ENCODE peak calls at places on chromosome 16, in ten cellular contexts. One of them, this sample, is unnamed.

GRCh38 chr16:77782694-77783093 is 5.7 kb upstream of the VAT1L start:
- DNase-seq in AG04450: no peak
- DNase-seq in gastrocnemius medialis: no peak
- DNase-seq in RWPE1: no peak
- DNase-seq in stomach: no peak
- DNase-seq in IMR-90: peak; percentile 46
- DNase-seq in A549: no peak
- DNase-seq in effector memory CD4-positive, alpha-beta T cell: no peak
- DNase-seq in heart left ventricle: no peak
- DNase-seq in pancreas: no peak
- DNase-seq in this sample: peak; percentile 32

GRCh38 chr16:23702951-23703350 is 10.1 kb downstream of the ERN2 start:
- DNase-seq in AG04450: no peak
- DNase-seq in gastrocnemius medialis: no peak
- DNase-seq in RWPE1: no peak
- DNase-seq in stomach: no peak
- DNase-seq in IMR-90: no peak
- DNase-seq in A549: no peak
- DNase-seq in effector memory CD4-positive, alpha-beta T cell: no peak
- DNase-seq in heart left ventricle: no peak
- DNase-seq in pancreas: no peak
- DNase-seq in this sample: no peak

GRCh38 chr16:27232061-27232841 is 28.9 kb downstream of the KDM8 start:
- DNase-seq in AG04450: no peak
- DNase-seq in gastrocnemius medialis: no peak
- DNase-seq in RWPE1: no peak
- DNase-seq in stomach: no peak
- DNase-seq in IMR-90: no peak
- DNase-seq in A549: no peak
- DNase-seq in effector memory CD4-positive, alpha-beta T cell: no peak
- DNase-seq in heart left ventricle: peak; percentile 28
- DNase-seq in pancreas: no peak
- DNase-seq in this sample: no peak

GRCh38 chr16:79370736-79371135 is 229.8 kb downstream of the MAF start:
- DNase-seq in AG04450: no peak
- DNase-seq in gastrocnemius medialis: no peak
- DNase-seq in RWPE1: no peak
- DNase-seq in stomach: no peak
- DNase-seq in IMR-90: no peak
- DNase-seq in A549: no peak
- DNase-seq in effector memory CD4-positive, alpha-beta T cell: peak; percentile 7
- DNase-seq in heart left ventricle: no peak
- DNase-seq in pancreas: no peak
- DNase-seq in this sample: no peak

GRCh38 chr16:19843371-19843770 is 41.3 kb downstream of the GPRC5B start:
- DNase-seq in AG04450: no peak
- DNase-seq in gastrocnemius medialis: no peak
- DNase-seq in RWPE1: no peak
- DNase-seq in stomach: no peak
- DNase-seq in IMR-90: peak; percentile 57
- DNase-seq in A549: no peak
- DNase-seq in effector memory CD4-positive, alpha-beta T cell: no peak
- DNase-seq in heart left ventricle: no peak
- DNase-seq in pancreas: no peak
- DNase-seq in this sample: peak; percentile 18

GRCh38 chr16:55622930-55623561 is 32.7 kb upstream of the SLC6A2 start:
- DNase-seq in AG04450: no peak
- DNase-seq in gastrocnemius medialis: no peak
- DNase-seq in RWPE1: peak; percentile 31
- DNase-seq in stomach: no peak
- DNase-seq in IMR-90: no peak
- DNase-seq in A549: peak; percentile 25
- DNase-seq in effector memory CD4-positive, alpha-beta T cell: no peak
- DNase-seq in heart left ventricle: no peak
- DNase-seq in pancreas: no peak
- DNase-seq in this sample: no peak

GRCh38 chr16:54285414-54286066 is 1.0 kb downstream of the IRX3 start:
- DNase-seq in AG04450: no peak
- DNase-seq in gastrocnemius medialis: no peak
- DNase-seq in RWPE1: peak; percentile 49
- DNase-seq in stomach: peak; percentile 56
- DNase-seq in IMR-90: no peak
- DNase-seq in A549: no peak
- DNase-seq in effector memory CD4-positive, alpha-beta T cell: no peak
- DNase-seq in heart left ventricle: peak; percentile 54
- DNase-seq in pancreas: no peak
- DNase-seq in this sample: peak; percentile 75

GRCh38 chr16:2966043-2966802 is 2.1 kb downstream of the KREMEN2 start:
- DNase-seq in AG04450: no peak
- DNase-seq in gastrocnemius medialis: no peak
- DNase-seq in RWPE1: no peak
- DNase-seq in stomach: no peak
- DNase-seq in IMR-90: no peak
- DNase-seq in A549: no peak
- DNase-seq in effector memory CD4-positive, alpha-beta T cell: no peak
- DNase-seq in heart left ventricle: no peak
- DNase-seq in pancreas: peak; percentile 3
- DNase-seq in this sample: no peak

DNA sequence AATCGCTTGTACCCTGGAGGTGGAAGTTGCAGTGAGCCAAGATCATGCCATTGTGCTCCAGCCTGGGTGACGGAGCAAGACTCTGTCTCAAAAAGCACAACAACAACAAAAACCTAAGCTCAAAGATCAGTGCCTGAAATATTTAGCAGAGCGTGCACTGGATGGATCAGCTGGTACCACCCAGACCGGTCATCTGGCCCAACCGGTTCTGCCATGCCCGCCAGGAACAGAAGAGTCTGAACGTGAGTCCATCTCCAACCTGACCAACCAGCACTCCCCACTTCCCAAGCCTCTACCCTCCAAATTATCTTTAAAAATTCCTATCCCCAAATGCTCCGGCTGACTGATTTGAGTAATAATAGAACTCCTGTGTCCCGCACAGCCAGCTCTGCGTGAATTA is 1.5 kb upstream of the UQCC4 start:
- DNase-seq in AG04450: no peak
- DNase-seq in gastrocnemius medialis: no peak
- DNase-seq in RWPE1: no peak
- DNase-seq in stomach: no peak
- DNase-seq in IMR-90: no peak
- DNase-seq in A549: no peak
- DNase-seq in effector memory CD4-positive, alpha-beta T cell: no peak
- DNase-seq in heart left ventricle: no peak
- DNase-seq in pancreas: no peak
- DNase-seq in this sample: no peak
- H3K27ac ChIP-seq in AG04450: no peak overlapping the region
- H3K27ac ChIP-seq in gastrocnemius medialis: peak overlapping the region; percentile 99
- H3K27ac ChIP-seq in RWPE1: peak overlapping the region; percentile 89
- H3K27ac ChIP-seq in stomach: peak overlapping the region; percentile 98
- H3K27ac ChIP-seq in IMR-90: no peak overlapping the region
- H3K27ac ChIP-seq in A549: peak overlapping the region; percentile 88
- H3K27ac ChIP-seq in effector memory CD4-positive, alpha-beta T cell: peak overlapping the region; percentile 80
- H3K27ac ChIP-seq in heart left ventricle: peak overlapping the region; percentile 96
- H3K27ac ChIP-seq in pancreas: no peak overlapping the region
- H3K27ac ChIP-seq in this sample: peak overlapping the region; percentile 90

GRCh38 chr16:85327731-85328664 is 215.7 kb upstream of the CIBAR2 start:
- DNase-seq in AG04450: no peak
- DNase-seq in gastrocnemius medialis: no peak
- DNase-seq in RWPE1: no peak
- DNase-seq in stomach: no peak
- DNase-seq in IMR-90: no peak
- DNase-seq in A549: no peak
- DNase-seq in effector memory CD4-positive, alpha-beta T cell: no peak
- DNase-seq in heart left ventricle: peak; percentile 54
- DNase-seq in pancreas: no peak
- DNase-seq in this sample: no peak

GRCh38 chr16:85329999-85330693 is 217.9 kb upstream of the CIBAR2 start:
- DNase-seq in AG04450: no peak
- DNase-seq in gastrocnemius medialis: no peak
- DNase-seq in RWPE1: no peak
- DNase-seq in stomach: no peak
- DNase-seq in IMR-90: no peak
- DNase-seq in A549: no peak
- DNase-seq in effector memory CD4-positive, alpha-beta T cell: no peak
- DNase-seq in heart left ventricle: no peak
- DNase-seq in pancreas: no peak
- DNase-seq in this sample: no peak

GRCh38 chr16:85326794-85327181 is 214.5 kb upstream of the CIBAR2 start:
- DNase-seq in AG04450: no peak
- DNase-seq in gastrocnemius medialis: no peak
- DNase-seq in RWPE1: no peak
- DNase-seq in stomach: no peak
- DNase-seq in IMR-90: no peak
- DNase-seq in A549: no peak
- DNase-seq in effector memory CD4-positive, alpha-beta T cell: no peak
- DNase-seq in heart left ventricle: no peak
- DNase-seq in pancreas: no peak
- DNase-seq in this sample: no peak

GRCh38 chr16:85329059-85329812 is 217.0 kb upstream of the CIBAR2 start:
- DNase-seq in AG04450: no peak
- DNase-seq in gastrocnemius medialis: no peak
- DNase-seq in RWPE1: peak; percentile 23
- DNase-seq in stomach: peak; percentile 56
- DNase-seq in IMR-90: peak; percentile 41
- DNase-seq in A549: no peak
- DNase-seq in effector memory CD4-positive, alpha-beta T cell: no peak
- DNase-seq in heart left ventricle: no peak
- DNase-seq in pancreas: no peak
- DNase-seq in this sample: peak; percentile 44

DNA sequence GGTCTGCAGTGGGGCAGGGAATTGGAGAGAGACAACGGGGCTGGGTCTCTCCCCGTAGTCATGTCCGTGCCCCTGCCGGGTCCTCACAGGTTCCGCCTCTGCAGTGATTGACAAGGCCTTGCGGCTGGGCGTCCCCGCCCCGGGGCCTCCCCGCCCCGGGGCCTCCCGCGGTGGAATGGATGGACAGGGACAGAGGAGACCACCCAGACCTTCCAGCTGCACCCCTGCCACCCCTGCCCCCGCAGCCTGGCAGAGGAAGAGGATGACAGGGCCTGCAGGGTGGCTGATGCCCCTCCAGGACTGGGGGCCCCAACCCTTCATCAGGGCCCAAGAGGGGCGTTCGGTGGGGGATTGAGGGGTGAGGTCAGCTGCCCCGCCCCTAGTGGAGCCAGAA is 216.4 kb upstream of the CIBAR2 start:
- DNase-seq in AG04450: no peak
- DNase-seq in gastrocnemius medialis: no peak
- DNase-seq in RWPE1: no peak
- DNase-seq in stomach: no peak
- DNase-seq in IMR-90: no peak
- DNase-seq in A549: no peak
- DNase-seq in effector memory CD4-positive, alpha-beta T cell: no peak
- DNase-seq in heart left ventricle: no peak
- DNase-seq in pancreas: no peak
- DNase-seq in this sample: no peak
- H3K27ac ChIP-seq in AG04450: no peak overlapping the region
- H3K27ac ChIP-seq in gastrocnemius medialis: no peak overlapping the region
- H3K27ac ChIP-seq in RWPE1: no peak overlapping the region
- H3K27ac ChIP-seq in stomach: no peak overlapping the region
- H3K27ac ChIP-seq in IMR-90: no peak overlapping the region
- H3K27ac ChIP-seq in A549: no peak overlapping the region
- H3K27ac ChIP-seq in effector memory CD4-positive, alpha-beta T cell: no peak overlapping the region
- H3K27ac ChIP-seq in heart left ventricle: no peak overlapping the region
- H3K27ac ChIP-seq in pancreas: no peak overlapping the region
- H3K27ac ChIP-seq in this sample: no peak overlapping the region

GRCh38 chr16:15799851-15800495 is 56.9 kb downstream of the MYH11 start:
- DNase-seq in AG04450: no peak
- DNase-seq in gastrocnemius medialis: no peak
- DNase-seq in RWPE1: no peak
- DNase-seq in stomach: no peak
- DNase-seq in IMR-90: no peak
- DNase-seq in A549: no peak
- DNase-seq in effector memory CD4-positive, alpha-beta T cell: no peak
- DNase-seq in heart left ventricle: no peak
- DNase-seq in pancreas: no peak
- DNase-seq in this sample: no peak

GRCh38 chr16:15807603-15808009 is 49.2 kb downstream of the MYH11 start:
- DNase-seq in AG04450: peak; percentile 15
- DNase-seq in gastrocnemius medialis: no peak
- DNase-seq in RWPE1: no peak
- DNase-seq in stomach: no peak
- DNase-seq in IMR-90: peak; percentile 45
- DNase-seq in A549: no peak
- DNase-seq in effector memory CD4-positive, alpha-beta T cell: no peak
- DNase-seq in heart left ventricle: peak; percentile 25
- DNase-seq in pancreas: no peak
- DNase-seq in this sample: no peak

GRCh38 chr16:15798671-15799070 is 58.2 kb downstream of the MYH11 start:
- DNase-seq in AG04450: no peak
- DNase-seq in gastrocnemius medialis: no peak
- DNase-seq in RWPE1: no peak
- DNase-seq in stomach: no peak
- DNase-seq in IMR-90: no peak
- DNase-seq in A549: no peak
- DNase-seq in effector memory CD4-positive, alpha-beta T cell: no peak
- DNase-seq in heart left ventricle: no peak
- DNase-seq in pancreas: no peak
- DNase-seq in this sample: no peak

GRCh38 chr16:15808071-15808470 is 48.8 kb downstream of the MYH11 start:
- DNase-seq in AG04450: no peak
- DNase-seq in gastrocnemius medialis: no peak
- DNase-seq in RWPE1: no peak
- DNase-seq in stomach: no peak
- DNase-seq in IMR-90: no peak
- DNase-seq in A549: no peak
- DNase-seq in effector memory CD4-positive, alpha-beta T cell: no peak
- DNase-seq in heart left ventricle: no peak
- DNase-seq in pancreas: no peak
- DNase-seq in this sample: no peak

DNA sequence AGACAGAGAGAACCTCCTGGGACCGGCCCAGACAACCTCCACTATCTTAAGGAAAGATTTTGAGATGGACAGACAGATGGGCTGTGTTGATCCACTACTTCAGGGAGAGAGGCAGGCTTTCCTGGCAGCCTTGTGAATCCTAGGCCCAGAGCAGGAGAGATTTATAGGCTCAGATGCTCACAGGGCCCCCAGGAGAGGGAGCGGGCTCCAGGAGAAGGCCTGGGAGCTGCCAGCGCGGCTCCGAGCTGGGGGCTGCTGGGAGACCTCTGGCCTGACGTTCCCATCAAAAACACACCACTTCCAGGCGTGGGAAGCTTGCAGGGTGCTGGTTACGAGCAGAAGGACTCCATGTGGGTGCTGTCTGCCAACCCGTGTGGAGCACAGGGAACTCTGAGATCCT is 53.2 kb downstream of the MYH11 start:
- DNase-seq in AG04450: no peak
- DNase-seq in gastrocnemius medialis: no peak
- DNase-seq in RWPE1: no peak
- DNase-seq in stomach: no peak
- DNase-seq in IMR-90: no peak
- DNase-seq in A549: no peak
- DNase-seq in effector memory CD4-positive, alpha-beta T cell: no peak
- DNase-seq in heart left ventricle: no peak
- DNase-seq in pancreas: no peak
- DNase-seq in this sample: no peak
- H3K27ac ChIP-seq in AG04450: no peak overlapping the region
- H3K27ac ChIP-seq in gastrocnemius medialis: no peak overlapping the region
- H3K27ac ChIP-seq in RWPE1: no peak overlapping the region
- H3K27ac ChIP-seq in stomach: peak overlapping the region; percentile 60
- H3K27ac ChIP-seq in IMR-90: no peak overlapping the region
- H3K27ac ChIP-seq in A549: no peak overlapping the region
- H3K27ac ChIP-seq in effector memory CD4-positive, alpha-beta T cell: no peak overlapping the region
- H3K27ac ChIP-seq in heart left ventricle: no peak overlapping the region
- H3K27ac ChIP-seq in pancreas: no peak overlapping the region
- H3K27ac ChIP-seq in this sample: no peak overlapping the region

DNA sequence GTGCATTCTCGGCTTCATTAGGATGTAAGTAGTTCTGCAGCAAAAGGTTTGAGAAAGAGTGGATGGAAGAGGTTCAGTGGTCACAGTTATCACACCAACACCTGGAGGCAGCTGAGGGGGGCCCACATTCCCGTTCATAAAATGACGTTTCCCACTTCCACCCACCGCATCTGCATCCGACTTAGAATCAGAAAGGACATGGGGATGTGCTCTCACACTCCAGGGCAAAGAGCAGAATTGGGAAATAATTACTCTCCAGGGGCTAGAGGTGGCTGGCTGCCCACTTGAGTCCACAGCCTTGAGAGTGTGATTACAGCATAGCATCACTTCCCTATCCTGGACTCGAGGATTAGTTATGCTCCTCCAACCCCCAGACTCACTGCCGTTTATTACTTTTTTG is 122.0 kb downstream of the CPPED1 start:
- DNase-seq in AG04450: no peak
- DNase-seq in gastrocnemius medialis: no peak
- DNase-seq in RWPE1: no peak
- DNase-seq in stomach: no peak
- DNase-seq in IMR-90: no peak
- DNase-seq in A549: no peak
- DNase-seq in effector memory CD4-positive, alpha-beta T cell: no peak
- DNase-seq in heart left ventricle: no peak
- DNase-seq in pancreas: no peak
- DNase-seq in this sample: no peak
- H3K27ac ChIP-seq in AG04450: no peak overlapping the region
- H3K27ac ChIP-seq in gastrocnemius medialis: no peak overlapping the region
- H3K27ac ChIP-seq in RWPE1: no peak overlapping the region
- H3K27ac ChIP-seq in stomach: no peak overlapping the region
- H3K27ac ChIP-seq in IMR-90: no peak overlapping the region
- H3K27ac ChIP-seq in A549: no peak overlapping the region
- H3K27ac ChIP-seq in effector memory CD4-positive, alpha-beta T cell: no peak overlapping the region
- H3K27ac ChIP-seq in heart left ventricle: no peak overlapping the region
- H3K27ac ChIP-seq in pancreas: no peak overlapping the region
- H3K27ac ChIP-seq in this sample: no peak overlapping the region

This sample was measured in GM23248.